ENCODE peak calls at places on chromosomes 7 and 10, in nine cellular contexts. C is MM.1S; D is Caco-2; N is astrocyte of the spinal cord; G is fibroblast of pulmonary artery; F is tibial artery; K is GM12865; O is foreskin fibroblast; U is effector memory CD4-positive, alpha-beta T cell. M is an unnamed sample.

GRCh38 chr7:136523581-136523980 is 344.9 kb upstream of the CHRM2 start:
- DNase-seq in C (no peak), D (no peak), N (peak; percentile 8), G (peak; percentile 1), F (no peak), K (no peak), O (peak; percentile 26), U (no peak), M (no peak)

GRCh38 chr7:63054191-63054661 is 944.4 kb upstream of the ZNF722 start:
- DNase-seq in C (no peak), D (no peak), N (no peak), G (no peak), F (peak; percentile 44), K (no peak), O (no peak), U (no peak), M (no peak)

GRCh38 chr10:124092270-124093075 is 925 bp downstream of the CHST15 start:
- DNase-seq in C (peak; percentile 93), D (peak; percentile 55), N (peak; percentile 41), G (no peak), F (peak; percentile 74), K (peak; percentile 42), O (peak; percentile 67), U (no peak), M (no peak)

GRCh38 chr10:77532068-77532467 is 105.5 kb downstream of the KCNMA1 start:
- DNase-seq in C (no peak), D (no peak), N (peak; percentile 80), G (peak; percentile 65), F (peak; percentile 75), K (peak; percentile 24), O (peak; percentile 90), U (no peak), M (no peak)

GRCh38 chr7:43362652-43363428 is 220.1 kb upstream of the STK17A start:
- DNase-seq in C (no peak), D (peak; percentile 35), N (peak; percentile 15), G (peak; percentile 36), F (no peak), K (peak; percentile 23), O (peak; percentile 94), U (no peak), M (no peak)

GRCh38 chr10:84352251-84352842 is 24.0 kb downstream of the CCSER2 start:
- DNase-seq in C (peak; percentile 65), D (peak; percentile 74), N (peak; percentile 62), G (peak; percentile 67), F (no peak), K (peak; percentile 66), O (peak; percentile 61), U (peak; percentile 21), M (no peak)

GRCh38 chr7:107480932-107481331 is 11.1 kb downstream of the GPR22 start:
- DNase-seq in C (no peak), D (no peak), N (no peak), G (no peak), F (no peak), K (no peak), O (no peak), U (no peak), M (no peak)

GRCh38 chr10:5545778-5546710 is 21.3 kb downstream of the CALML3 start:
- DNase-seq in C (no peak), D (no peak), N (peak; percentile 96), G (peak; percentile 79), F (peak; percentile 94), K (no peak), O (peak; percentile 65), U (no peak), M (peak; percentile 51)

GRCh38 chr7:125834421-125834820 is 904.8 kb upstream of the POT1 start:
- DNase-seq in C (no peak), D (no peak), N (no peak), G (no peak), F (no peak), K (no peak), O (no peak), U (no peak), M (no peak)

GRCh38 chr10:35259769-35260397 is 76.4 kb upstream of the CCNY start:
- DNase-seq in C (no peak), D (no peak), N (peak; percentile 93), G (peak; percentile 78), F (no peak), K (no peak), O (peak; percentile 94), U (no peak), M (no peak)

GRCh38 chr7:128770238-128770637 is 5.4 kb downstream of the OPN1SW start:
- DNase-seq in C (no peak), D (no peak), N (no peak), G (peak; percentile 62), F (no peak), K (no peak), O (no peak), U (no peak), M (no peak)

GRCh38 chr10:125076891-125077643 is 83.3 kb downstream of the CTBP2 start:
- DNase-seq in C (no peak), D (no peak), N (peak; percentile 41), G (peak; percentile 38), F (no peak), K (no peak), O (no peak), U (no peak), M (no peak)

GRCh38 chr7:55432937-55433784 is 68.0 kb downstream of the LANCL2 start:
- DNase-seq in C (peak; percentile 48), D (peak; percentile 54), N (peak; percentile 51), G (peak; percentile 55), F (no peak), K (peak; percentile 65), O (peak; percentile 71), U (no peak), M (no peak)

GRCh38 chr10:4676566-4676965 is 149.4 kb upstream of the AKR1E2 start:
- DNase-seq in C (no peak), D (no peak), N (no peak), G (no peak), F (no peak), K (no peak), O (no peak), U (no peak), M (no peak)

GRCh38 chr7:74256446-74257408 is 2.5 kb upstream of the RFC2 start:
- DNase-seq in C (no peak), D (no peak), N (peak; percentile 89), G (peak; percentile 82), F (peak; percentile 71), K (peak; percentile 55), O (peak; percentile 85), U (no peak), M (no peak)

GRCh38 chr7:23938937-23939552 is 229.0 kb downstream of the STK31 start:
- DNase-seq in C (peak; percentile 48), D (peak; percentile 63), N (peak; percentile 30), G (peak; percentile 24), F (no peak), K (peak; percentile 66), O (peak; percentile 21), U (no peak), M (no peak)

GRCh38 chr10:93612237-93612636 is at the start of gene PDE6C:
- DNase-seq in C (no peak), D (no peak), N (no peak), G (no peak), F (no peak), K (no peak), O (no peak), U (no peak), M (no peak)

GRCh38 chr7:137742051-137742450 is 104.7 kb downstream of the DGKI start:
- DNase-seq in C (no peak), D (no peak), N (no peak), G (no peak), F (no peak), K (no peak), O (no peak), U (no peak), M (no peak)

GRCh38 chr10:102410427-102411073 is 8.0 kb downstream of the PSD start:
- DNase-seq in C (no peak), D (no peak), N (no peak), G (no peak), F (no peak), K (no peak), O (peak; percentile 60), U (no peak), M (no peak)

GRCh38 chr10:70053896-70054641 is 1.4 kb downstream of the MACROH2A2 start:
- DNase-seq in C (no peak), D (peak; percentile 43), N (no peak), G (peak; percentile 16), F (no peak), K (no peak), O (no peak), U (no peak), M (no peak)

GRCh38 chr10:17454181-17454800 is at the start of gene ST8SIA6:
- DNase-seq in C (peak; percentile 56), D (peak; percentile 71), N (peak; percentile 54), G (peak; percentile 48), F (no peak), K (peak; percentile 33), O (peak; percentile 83), U (no peak), M (no peak)

GRCh38 chr10:67533376-67533775 is 162.6 kb downstream of the CTNNA3 start:
- DNase-seq in C (no peak), D (no peak), N (no peak), G (no peak), F (no peak), K (no peak), O (no peak), U (no peak), M (no peak)

GRCh38 chr10:67539312-67539711 is 156.7 kb downstream of the CTNNA3 start:
- DNase-seq in C (no peak), D (no peak), N (no peak), G (peak; percentile 4), F (no peak), K (no peak), O (no peak), U (no peak), M (no peak)
- H3K4me3 ChIP-seq in C (no peak overlapping the region), D (no peak overlapping the region), N (no peak overlapping the region), G (no peak overlapping the region), F (no peak overlapping the region), K (no peak overlapping the region), O (no peak overlapping the region), U (no peak overlapping the region), M (no peak overlapping the region)

GRCh38 chr10:132066186-132066585 is 440 bp downstream of the JAKMIP3 start:
- DNase-seq in C (no peak), D (no peak), N (no peak), G (peak; percentile 13), F (no peak), K (no peak), O (peak; percentile 24), U (no peak), M (peak; percentile 76)
- H3K4me3 ChIP-seq in C (peak overlapping the region; percentile 51), D (peak overlapping the region; percentile 21), N (peak overlapping the region; percentile 36), G (peak overlapping the region; percentile 64), F (peak overlapping the region; percentile 53), K (no peak overlapping the region), O (peak overlapping the region; percentile 69), U (peak overlapping the region; percentile 37), M (peak overlapping the region; percentile 45)

DNA sequence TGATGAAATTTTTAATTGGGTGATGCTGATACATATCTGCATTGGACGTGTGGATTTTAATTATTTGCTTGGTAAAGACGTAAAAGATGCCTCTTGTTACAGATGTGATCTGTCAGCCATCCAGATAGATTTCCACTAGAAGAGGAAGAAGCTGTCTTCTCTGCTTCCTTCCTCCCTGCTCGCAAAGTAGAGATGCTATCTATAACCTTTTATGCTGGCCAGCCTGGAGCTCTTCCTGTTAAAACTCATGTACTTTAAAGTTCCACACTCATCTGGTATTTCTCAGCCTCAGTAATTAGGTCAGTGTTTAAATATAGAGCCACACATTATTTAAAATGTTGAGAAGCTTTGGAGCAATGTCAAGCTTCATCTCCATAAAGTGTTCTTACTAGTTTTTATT is 51.2 kb upstream of the TMEM229A start:
- DNase-seq in C (no peak), D (no peak), N (no peak), G (peak; percentile 55), F (no peak), K (no peak), O (no peak), U (no peak), M (no peak)
- H3K4me3 ChIP-seq in C (no peak overlapping the region), D (no peak overlapping the region), N (no peak overlapping the region), G (no peak overlapping the region), F (no peak overlapping the region), K (no peak overlapping the region), O (no peak overlapping the region), U (no peak overlapping the region), M (no peak overlapping the region)

GRCh38 chr10:114181971-114182370 is 2.8 kb downstream of the TDRD1 start:
- DNase-seq in C (no peak), D (peak; percentile 47), N (no peak), G (no peak), F (no peak), K (no peak), O (no peak), U (no peak), M (no peak)
- H3K4me3 ChIP-seq in C (no peak overlapping the region), D (no peak overlapping the region), N (no peak overlapping the region), G (no peak overlapping the region), F (no peak overlapping the region), K (no peak overlapping the region), O (no peak overlapping the region), U (no peak overlapping the region), M (no peak overlapping the region)